ENCODE peak calls at places on chromosomes 2 and 18, in eight cellular contexts. N, O, Y, C, T, S, V and U are unnamed samples.

GRCh38 chr2:199431748-199432213 is 26.0 kb downstream of the SATB2 start:
- DNase-seq in N (peak), O (no peak), Y (peak), C (no peak), T (no peak), S (no peak), V (peak), U (peak)

GRCh38 chr2:96839288-96839874 is 4.4 kb downstream of the ANKRD23 start:
- DNase-seq in N (no peak), O (peak), Y (no peak), C (peak), T (peak), S (peak), V (no peak), U (no peak)

GRCh38 chr18:6355789-6356589 is 58.7 kb downstream of the L3MBTL4 start:
- DNase-seq in N (peak), O (no peak), Y (peak), C (peak), T (no peak), S (no peak), V (peak), U (no peak)

GRCh38 chr18:8260847-8261246 is 348.4 kb upstream of the RAB12 start:
- DNase-seq in N (no peak), O (no peak), Y (no peak), C (no peak), T (no peak), S (no peak), V (no peak), U (no peak)

GRCh38 chr2:9191044-9191481 is 15.5 kb upstream of the ASAP2 start:
- DNase-seq in N (peak), O (no peak), Y (peak), C (peak), T (no peak), S (peak), V (peak), U (peak)

GRCh38 chr2:9613291-9613690 is 17.5 kb downstream of the YWHAQ start:
- DNase-seq in N (peak), O (no peak), Y (no peak), C (no peak), T (no peak), S (no peak), V (peak), U (peak)

GRCh38 chr2:88099798-88100488 is 27.9 kb downstream of the FABP1 start:
- DNase-seq in N (peak), O (no peak), Y (peak), C (no peak), T (no peak), S (no peak), V (no peak), U (peak)

GRCh38 chr2:119485336-119486110 is 38.8 kb downstream of the SCTR start:
- DNase-seq in N (no peak), O (no peak), Y (no peak), C (peak), T (no peak), S (peak), V (no peak), U (no peak)

GRCh38 chr2:64692401-64692800 is 38.7 kb upstream of the SERTAD2 start:
- DNase-seq in N (peak), O (no peak), Y (no peak), C (no peak), T (no peak), S (no peak), V (peak), U (peak)

GRCh38 chr18:79935098-79935480 is 16.4 kb downstream of the SLC66A2 start:
- DNase-seq in N (no peak), O (peak), Y (no peak), C (no peak), T (no peak), S (no peak), V (no peak), U (no peak)
- H3K4me3 ChIP-seq in N (no peak), O (no peak), Y (no peak), C (no peak), T (no peak), S (no peak), V (no peak), U (no peak)

DNA sequence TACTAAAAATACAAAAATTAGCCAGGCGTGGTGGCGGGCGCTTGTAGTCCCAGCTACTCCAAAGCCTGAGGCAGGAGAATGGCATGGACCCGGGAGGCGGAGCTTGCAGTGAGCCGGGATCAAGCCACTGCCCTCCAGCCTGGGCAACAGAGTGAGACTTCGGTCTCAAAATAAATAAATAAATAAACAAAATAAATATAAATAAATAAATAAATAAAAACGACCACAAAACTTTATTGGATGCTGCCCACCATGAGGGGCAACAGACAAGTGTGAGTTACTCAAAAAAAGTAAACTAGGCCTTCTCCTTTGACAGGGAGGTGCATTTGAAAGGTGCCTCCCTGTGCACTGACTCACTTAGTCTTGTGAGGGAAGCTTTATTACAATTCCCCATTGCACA is 50.4 kb downstream of the SLC4A1AP start:
- DNase-seq in N (no peak), O (no peak), Y (no peak), C (no peak), T (no peak), S (no peak), V (no peak), U (no peak)
- H3K4me3 ChIP-seq in N (no peak), O (no peak), Y (no peak), C (no peak), T (no peak), S (no peak), V (no peak), U (no peak)

GRCh38 chr2:162312853-162313252 is 5.6 kb downstream of the IFIH1 start:
- DNase-seq in N (no peak), O (no peak), Y (no peak), C (no peak), T (no peak), S (no peak), V (no peak), U (no peak)

GRCh38 chr2:162317910-162318279 is 589 bp downstream of the IFIH1 start:
- DNase-seq in N (no peak), O (peak), Y (peak), C (peak), T (peak), S (no peak), V (no peak), U (no peak)

GRCh38 chr2:162318280-162319222 is at the start of gene IFIH1:
- DNase-seq in N (peak), O (peak), Y (peak), C (peak), T (peak), S (peak), V (peak), U (peak)

GRCh38 chr2:162317058-162317742 is 1.3 kb downstream of the IFIH1 start:
- DNase-seq in N (no peak), O (no peak), Y (no peak), C (no peak), T (peak), S (no peak), V (no peak), U (no peak)

GRCh38 chr2:162316590-162316989 is 1.9 kb downstream of the IFIH1 start:
- DNase-seq in N (no peak), O (no peak), Y (no peak), C (no peak), T (no peak), S (no peak), V (no peak), U (no peak)
- H3K4me3 ChIP-seq in N (no peak), O (peak), Y (no peak), C (no peak), T (peak), S (peak), V (no peak), U (no peak)

DNA sequence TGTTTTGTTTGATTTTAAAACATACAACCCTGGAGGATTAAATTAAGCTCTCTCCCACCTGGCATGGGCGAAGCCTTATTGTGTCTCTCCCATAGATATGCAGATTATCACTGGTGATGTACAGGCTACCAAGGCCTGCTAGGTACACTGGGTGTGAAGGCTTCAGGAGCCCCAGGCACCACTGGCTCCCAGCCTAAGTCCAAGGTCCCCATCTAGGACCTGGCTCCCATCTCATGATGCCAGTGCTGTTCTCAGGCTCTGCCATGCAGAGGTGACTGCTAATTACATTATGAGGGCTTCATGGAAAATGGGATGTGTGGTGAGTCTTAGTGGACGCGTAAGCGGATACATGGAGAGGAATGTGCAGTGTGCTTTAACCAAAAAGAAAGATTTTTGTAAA is 201.2 kb upstream of the KLHL29 start:
- DNase-seq in N (no peak), O (no peak), Y (no peak), C (no peak), T (no peak), S (no peak), V (no peak), U (no peak)
- H3K4me3 ChIP-seq in N (no peak), O (no peak), Y (no peak), C (no peak), T (no peak), S (no peak), V (no peak), U (no peak)

DNA sequence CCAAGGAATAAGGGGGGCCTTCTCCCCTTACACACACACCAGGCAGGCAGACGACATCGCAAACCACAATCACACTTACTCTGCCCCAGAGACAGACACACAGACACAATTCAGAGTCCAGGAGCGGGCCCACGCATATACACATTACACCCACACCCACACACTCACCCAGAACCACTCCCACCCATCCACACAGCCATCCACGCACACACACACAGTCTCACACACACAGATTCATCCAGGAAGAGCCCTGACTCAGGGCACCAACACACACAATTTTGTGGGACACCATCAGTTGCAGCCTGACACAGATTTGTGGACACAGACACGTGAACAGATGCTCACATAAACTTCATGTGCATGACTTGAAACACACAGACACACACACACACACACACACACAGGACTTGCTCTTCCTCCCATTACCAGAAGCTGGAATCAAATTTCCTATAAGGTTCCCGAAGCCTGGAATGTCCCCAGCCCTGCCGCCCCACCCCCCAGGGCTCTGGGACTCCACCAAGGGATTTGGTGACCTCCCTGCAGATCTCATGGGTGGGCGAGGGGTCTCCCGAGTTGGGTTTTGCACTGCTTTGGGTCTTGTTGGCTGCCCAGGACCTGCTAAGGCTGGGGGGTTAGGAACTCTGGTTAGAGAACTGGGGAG is 23.5 kb downstream of the TNS1 start:
- DNase-seq in N (peak), O (no peak), Y (peak), C (no peak), T (no peak), S (no peak), V (peak), U (peak)
- H3K4me3 ChIP-seq in N (peak), O (no peak), Y (peak), C (peak), T (no peak), S (peak), V (peak), U (peak)

GRCh38 chr2:206804326-206804725 is 38.9 kb downstream of the FASTKD2 start:
- DNase-seq in N (no peak), O (no peak), Y (peak), C (no peak), T (no peak), S (no peak), V (peak), U (peak)

GRCh38 chr2:206800501-206801416 is 35.4 kb downstream of the FASTKD2 start:
- DNase-seq in N (peak), O (peak), Y (peak), C (peak), T (peak), S (peak), V (peak), U (peak)

GRCh38 chr2:206802654-206803514 is 37.5 kb downstream of the FASTKD2 start:
- DNase-seq in N (no peak), O (no peak), Y (no peak), C (no peak), T (no peak), S (no peak), V (no peak), U (no peak)

GRCh38 chr2:206801417-206801772 is 36.0 kb downstream of the FASTKD2 start:
- DNase-seq in N (no peak), O (no peak), Y (peak), C (no peak), T (no peak), S (no peak), V (no peak), U (no peak)

GRCh38 chr2:206805922-206806607 is 40.7 kb downstream of the FASTKD2 start:
- DNase-seq in N (no peak), O (no peak), Y (no peak), C (no peak), T (no peak), S (no peak), V (no peak), U (no peak)
- H3K4me3 ChIP-seq in N (no peak), O (no peak), Y (no peak), C (no peak), T (no peak), S (no peak), V (no peak), U (no peak)

DNA sequence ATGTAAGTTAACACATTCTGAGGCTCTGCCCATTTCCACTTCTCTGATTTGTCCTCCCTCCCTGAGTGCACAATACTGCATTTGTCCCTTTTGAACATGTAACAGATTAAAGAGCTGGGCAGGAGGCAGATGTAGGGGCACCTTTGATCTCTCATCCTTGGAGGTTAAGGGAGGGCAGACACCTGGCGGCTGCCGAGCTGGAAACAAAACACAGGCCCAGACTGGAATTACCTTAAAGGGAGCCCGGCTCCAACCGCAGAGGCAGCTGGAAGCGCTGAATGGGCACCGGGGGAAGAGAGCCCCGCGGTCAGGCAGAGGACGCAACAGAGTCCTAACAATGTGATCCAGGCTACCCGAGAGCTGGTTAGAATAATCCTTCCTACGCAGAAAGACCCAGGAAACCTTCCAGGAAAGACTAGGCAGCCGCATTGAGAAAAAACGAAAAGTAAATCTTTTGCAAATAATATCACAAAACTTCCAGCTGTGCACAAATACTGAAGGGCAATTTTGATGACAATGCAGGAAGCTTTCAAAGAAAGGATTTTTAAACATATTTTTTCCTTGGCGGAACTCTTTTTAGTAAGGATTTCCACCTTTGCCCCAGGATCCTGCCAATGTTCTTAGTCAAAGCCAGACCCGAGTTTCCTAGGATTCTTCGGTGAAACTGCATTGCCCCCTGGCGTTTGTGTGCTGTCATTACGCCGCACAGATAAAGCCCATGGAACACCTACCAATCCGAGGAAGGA is 216.0 kb downstream of the TGIF1 start:
- DNase-seq in N (peak), O (peak), Y (peak), C (peak), T (peak), S (peak), V (peak), U (peak)
- H3K4me3 ChIP-seq in N (no peak), O (no peak), Y (no peak), C (no peak), T (peak), S (peak), V (peak), U (no peak)